ENCODE peak calls at places on chromosomes 11 and 22, in eight cellular contexts. M, G, E, X, K, A, Y and P are unnamed samples.

GRCh38 chr22:38462960-38463784 is 4.7 kb upstream of the KDELR3 start:
- DNase-seq in M (peak), G (peak), E (no peak), X (no peak), K (no peak), A (no peak), Y (peak), P (no peak)

GRCh38 chr11:75577198-75577597 is 15.1 kb downstream of the SERPINH1 start:
- DNase-seq in M (peak), G (no peak), E (peak), X (no peak), K (no peak), A (no peak), Y (peak), P (no peak)

GRCh38 chr11:79249341-79249993 is 191.4 kb downstream of the TENM4 start:
- DNase-seq in M (no peak), G (peak), E (peak), X (no peak), K (peak), A (no peak), Y (no peak), P (no peak)

GRCh38 chr11:65546217-65546958 is 11.8 kb downstream of the LTBP3 start:
- DNase-seq in M (peak), G (no peak), E (peak), X (no peak), K (no peak), A (no peak), Y (peak), P (no peak)

GRCh38 chr11:63761870-63762661 is 6.5 kb downstream of the ZFTA start:
- DNase-seq in M (no peak), G (no peak), E (no peak), X (no peak), K (no peak), A (no peak), Y (peak), P (no peak)

GRCh38 chr22:19998991-19999820 is 17.4 kb downstream of the ARVCF start:
- DNase-seq in M (no peak), G (no peak), E (no peak), X (no peak), K (no peak), A (no peak), Y (no peak), P (no peak)

GRCh38 chr11:7969756-7970646 is 4.8 kb upstream of the NLRP10 start:
- DNase-seq in M (no peak), G (no peak), E (no peak), X (no peak), K (no peak), A (no peak), Y (no peak), P (no peak)

GRCh38 chr22:44870021-44870420 is 117.6 kb downstream of the ARHGAP8 start:
- DNase-seq in M (no peak), G (peak), E (peak), X (peak), K (no peak), A (no peak), Y (no peak), P (no peak)

GRCh38 chr22:37229805-37230672 is 14.0 kb downstream of the RAC2 start:
- DNase-seq in M (no peak), G (peak), E (no peak), X (no peak), K (peak), A (no peak), Y (no peak), P (no peak)

GRCh38 chr11:121863126-121863525 is 252.9 kb downstream of the BLID start:
- DNase-seq in M (no peak), G (no peak), E (no peak), X (no peak), K (no peak), A (no peak), Y (no peak), P (no peak)

GRCh38 chr11:130115218-130115617 is 44.4 kb upstream of the ST14 start:
- DNase-seq in M (no peak), G (peak), E (no peak), X (no peak), K (no peak), A (peak), Y (no peak), P (no peak)

GRCh38 chr11:13423372-13423771 is 39.6 kb downstream of the BTBD10 start:
- DNase-seq in M (no peak), G (peak), E (no peak), X (no peak), K (no peak), A (no peak), Y (no peak), P (no peak)

GRCh38 chr11:115313224-115313838 is 190.9 kb downstream of the CADM1 start:
- DNase-seq in M (no peak), G (no peak), E (no peak), X (no peak), K (no peak), A (no peak), Y (no peak), P (no peak)

GRCh38 chr11:33857924-33858323 is 34.0 kb downstream of the LMO2 start:
- DNase-seq in M (peak), G (peak), E (peak), X (peak), K (peak), A (peak), Y (peak), P (peak)

GRCh38 chr11:8225589-8226036 is 38.1 kb downstream of the LMO1 start:
- DNase-seq in M (peak), G (peak), E (peak), X (no peak), K (peak), A (peak), Y (peak), P (no peak)

GRCh38 chr11:17012712-17013547 is 1.3 kb downstream of the PLEKHA7 start:
- DNase-seq in M (peak), G (peak), E (peak), X (no peak), K (no peak), A (peak), Y (peak), P (no peak)

GRCh38 chr11:134332189-134332631 is 422 bp downstream of the GLB1L2 start:
- DNase-seq in M (no peak), G (no peak), E (no peak), X (no peak), K (no peak), A (no peak), Y (peak), P (no peak)

GRCh38 chr11:5700422-5701064 is 11.0 kb downstream of the TRIM22 start:
- DNase-seq in M (no peak), G (no peak), E (no peak), X (no peak), K (no peak), A (no peak), Y (no peak), P (no peak)

GRCh38 chr22:29313126-29314071 is 2.1 kb downstream of the RASL10A start:
- DNase-seq in M (peak), G (peak), E (peak), X (no peak), K (no peak), A (no peak), Y (no peak), P (no peak)

GRCh38 chr22:27439131-27439530 is 362.4 kb downstream of the MN1 start:
- DNase-seq in M (no peak), G (no peak), E (no peak), X (no peak), K (no peak), A (no peak), Y (no peak), P (no peak)

GRCh38 chr11:1862588-1863351 is 9.9 kb downstream of the LSP1 start:
- DNase-seq in M (no peak), G (peak), E (peak), X (no peak), K (peak), A (no peak), Y (no peak), P (peak)

GRCh38 chr22:46622081-46622521 is 1.9 kb downstream of the GRAMD4 start:
- DNase-seq in M (no peak), G (no peak), E (no peak), X (no peak), K (no peak), A (no peak), Y (no peak), P (no peak)

GRCh38 chr11:120601566-120601965 is 90.0 kb downstream of the GRIK4 start:
- DNase-seq in M (no peak), G (peak), E (no peak), X (no peak), K (no peak), A (peak), Y (no peak), P (no peak)

GRCh38 chr11:66176650-66177049 is 91.8 kb upstream of the RAB1B start:
- DNase-seq in M (no peak), G (no peak), E (no peak), X (no peak), K (no peak), A (no peak), Y (no peak), P (no peak)

GRCh38 chr11:65897020-65897471 is 3.1 kb downstream of the FOSL1 start:
- DNase-seq in M (no peak), G (peak), E (no peak), X (no peak), K (no peak), A (no peak), Y (no peak), P (no peak)

GRCh38 chr22:46563381-46564083 is 26.1 kb upstream of the CELSR1 start:
- DNase-seq in M (peak), G (peak), E (peak), X (no peak), K (no peak), A (no peak), Y (peak), P (no peak)

GRCh38 chr11:70038034-70038834 is 39.9 kb upstream of the ANO1 start:
- DNase-seq in M (no peak), G (no peak), E (no peak), X (no peak), K (no peak), A (no peak), Y (no peak), P (no peak)

GRCh38 chr22:40531951-40532900 is 104.3 kb downstream of the MRTFA start:
- DNase-seq in M (no peak), G (no peak), E (no peak), X (no peak), K (no peak), A (no peak), Y (no peak), P (no peak)

GRCh38 chr22:20650294-20651207 is 123.4 kb upstream of the SERPIND1 start:
- DNase-seq in M (no peak), G (no peak), E (no peak), X (no peak), K (no peak), A (no peak), Y (no peak), P (no peak)

GRCh38 chr11:69014084-69014935 is 1.3 kb upstream of the MRGPRF start:
- DNase-seq in M (peak), G (no peak), E (no peak), X (no peak), K (no peak), A (no peak), Y (no peak), P (no peak)